ENCODE peak calls at places on chromosome 9, in four cellular contexts. C, G, E and B are unnamed samples.
A peak's percentile ranks its signal among the peaks of the same experiment; 100 is the strongest.

GRCh38 chr9:27425827-27426716 is 98.0 kb upstream of the IFNK start:
- DNase-seq in C (no peak), G (no peak), E (no peak), B (no peak)

GRCh38 chr9:109455391-109455790 is 42.7 kb downstream of the PTPN3 start:
- DNase-seq in C (no peak), G (no peak), E (no peak), B (no peak)

GRCh38 chr9:71766663-71767062 is 1.6 kb downstream of the CEMIP2 start:
- DNase-seq in C (no peak), G (no peak), E (no peak), B (no peak)

GRCh38 chr9:20512106-20512505 is 110.2 kb downstream of the MLLT3 start:
- DNase-seq in C (peak; percentile 79), G (no peak), E (no peak), B (no peak)

GRCh38 chr9:13020706-13021105 is 245.9 kb downstream of the LURAP1L start:
- DNase-seq in C (no peak), G (no peak), E (no peak), B (no peak)

GRCh38 chr9:117458066-117458465 is 43.2 kb upstream of the ASTN2 start:
- DNase-seq in C (no peak), G (no peak), E (no peak), B (no peak)

GRCh38 chr9:7862170-7862569 is 62.6 kb upstream of the DMAC1 start:
- DNase-seq in C (no peak), G (no peak), E (no peak), B (no peak)

GRCh38 chr9:385818-386398 is 171.2 kb downstream of the DOCK8 start:
- DNase-seq in C (peak; percentile 75), G (peak; percentile 80), E (no peak), B (peak; percentile 65)

GRCh38 chr9:20620658-20621552 is 1.4 kb downstream of the MLLT3 start:
- DNase-seq in C (peak; percentile 50), G (peak; percentile 38), E (peak; percentile 35), B (peak; percentile 35)

GRCh38 chr9:94758844-94759243 is 32.3 kb downstream of the AOPEP start:
- DNase-seq in C (no peak), G (no peak), E (no peak), B (no peak)

GRCh38 chr9:16728128-16728505 is 142.4 kb downstream of the BNC2 start:
- DNase-seq in C (no peak), G (no peak), E (no peak), B (no peak)

GRCh38 chr9:135079018-135079417 is 8.4 kb upstream of the OLFM1 start:
- DNase-seq in C (no peak), G (no peak), E (no peak), B (no peak)

GRCh38 chr9:36928670-36929349 is 105.3 kb downstream of the PAX5 start:
- DNase-seq in C (peak; percentile 82), G (no peak), E (no peak), B (no peak)

GRCh38 chr9:113992276-113992951 is 85.7 kb downstream of the AMBP start:
- DNase-seq in C (no peak), G (no peak), E (peak; percentile 66), B (no peak)

GRCh38 chr9:104869801-104870200 is 58.2 kb downstream of the ABCA1 start:
- DNase-seq in C (no peak), G (no peak), E (no peak), B (no peak)

GRCh38 chr9:107999011-107999410 is 509.4 kb upstream of the KLF4 start:
- DNase-seq in C (no peak), G (peak; percentile 62), E (no peak), B (peak; percentile 7)

GRCh38 chr9:115369322-115369957 is 251.5 kb upstream of the TNC start:
- DNase-seq in C (peak; percentile 89), G (no peak), E (no peak), B (no peak)

GRCh38 chr9:122164286-122164685 is 4.6 kb downstream of the MORN5 start:
- DNase-seq in C (no peak), G (no peak), E (no peak), B (no peak)

GRCh38 chr9:122159925-122160246 is 178 bp downstream of the MORN5 start:
- DNase-seq in C (no peak), G (no peak), E (no peak), B (no peak)

GRCh38 chr9:122158202-122158601 is 1.4 kb downstream of the NDUFA8 start:
- DNase-seq in C (peak; percentile 73), G (peak; percentile 24), E (no peak), B (peak; percentile 27)

GRCh38 chr9:122162415-122162814 is 2.7 kb downstream of the MORN5 start:
- DNase-seq in C (no peak), G (no peak), E (no peak), B (no peak)

GRCh38 chr9:122159026-122159924 is at the start of the genes MORN5 and NDUFA8:
- DNase-seq in C (peak; percentile 98), G (peak; percentile 98), E (peak; percentile 97), B (peak; percentile 98)
- TF ChIP-seq CTCF in C (no peak), G (no peak), E (peak; percentile 15), B (no peak)

DNA sequence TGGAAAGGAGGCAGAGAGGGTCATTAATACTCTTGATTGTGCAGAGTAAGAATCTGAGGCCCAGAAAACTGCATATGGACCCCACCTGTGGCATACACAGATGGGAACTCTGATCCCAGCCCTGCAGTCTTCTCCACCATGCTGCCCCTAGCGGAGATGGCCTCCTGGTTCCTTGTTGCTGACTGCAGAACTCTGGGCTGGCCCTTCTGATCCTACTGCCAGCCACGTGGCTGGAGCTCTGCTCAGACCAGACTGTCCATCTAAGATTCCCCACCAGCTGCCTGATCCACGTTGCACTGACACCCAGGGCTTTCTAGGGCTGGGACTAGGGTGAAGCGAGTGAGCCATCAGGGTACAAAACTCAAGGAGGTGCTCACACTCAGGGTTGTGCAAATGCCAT is 245.7 kb upstream of the NR4A3 start:
- DNase-seq in C (no peak), G (no peak), E (no peak), B (no peak)
- TF ChIP-seq CTCF in C (no peak), G (no peak), E (no peak), B (no peak)

DNA sequence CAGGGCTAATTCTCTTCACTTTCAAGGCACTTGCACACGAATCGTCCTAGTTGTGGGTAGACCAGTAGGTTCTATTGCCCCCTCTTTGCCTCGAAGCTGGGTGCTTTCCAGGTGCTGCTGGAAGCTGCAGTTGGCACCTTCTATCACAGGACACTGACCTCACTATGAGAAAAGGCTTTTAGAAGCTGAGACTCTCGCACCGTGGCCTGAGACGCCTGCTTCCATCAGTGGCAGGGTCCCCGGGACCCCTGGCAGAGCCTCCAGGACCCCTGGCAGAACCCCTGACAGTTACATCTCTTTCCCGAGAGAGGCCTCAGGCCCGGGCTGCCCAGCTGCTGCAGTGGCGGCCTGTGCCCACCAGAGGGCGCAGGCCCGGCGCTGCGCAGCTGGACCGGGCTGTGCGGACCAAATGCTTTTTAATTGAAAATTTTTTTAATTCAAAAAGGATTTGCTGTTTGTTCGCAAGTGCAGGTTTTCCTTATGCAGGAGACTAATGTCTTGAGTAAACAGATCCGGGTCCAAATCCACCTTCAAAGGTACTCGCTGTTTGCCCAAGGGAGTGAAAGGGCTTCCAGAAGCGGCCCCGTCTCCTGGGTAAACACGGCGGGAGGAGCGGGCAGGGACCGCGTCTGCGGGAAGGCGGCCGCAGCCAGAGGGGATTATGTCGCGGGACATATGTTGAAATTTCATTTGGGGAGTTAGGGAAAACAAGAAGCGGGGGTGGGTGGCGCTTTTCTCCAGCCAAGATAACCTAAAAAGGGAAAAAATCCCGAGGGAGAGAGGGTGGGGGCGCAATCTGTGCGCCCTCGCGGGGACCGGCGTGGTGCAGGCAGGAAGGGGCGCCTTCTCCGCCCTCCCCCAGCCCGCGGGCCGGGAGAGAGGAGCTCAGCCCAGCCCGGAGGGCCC is 114.5 kb upstream of the LMX1B start:
- DNase-seq in C (peak; percentile 48), G (peak; percentile 63), E (no peak), B (peak; percentile 63)
- TF ChIP-seq CTCF in C (peak; percentile 80), G (peak; percentile 99), E (peak; percentile 99), B (peak; percentile 100)

DNA sequence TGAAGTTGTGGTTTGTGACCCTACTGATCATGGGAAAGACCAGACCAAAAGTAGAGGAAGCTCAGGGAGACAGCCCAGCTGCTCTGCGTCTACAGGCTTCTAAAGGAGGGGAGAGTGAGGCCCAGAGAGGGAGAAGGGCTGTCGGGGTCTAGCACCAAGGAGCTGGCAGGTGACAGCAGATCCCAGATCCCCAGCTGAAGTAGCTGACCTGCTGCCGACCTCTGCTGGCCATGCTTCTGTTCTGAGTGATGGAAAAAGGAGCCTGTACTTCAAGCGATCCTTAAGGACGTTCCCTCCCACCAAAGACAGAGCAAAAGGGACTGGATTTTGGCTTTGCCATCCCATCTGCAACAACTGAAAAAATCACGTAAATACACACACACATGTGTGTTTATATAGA is 22.7 kb upstream of the QSOX2 start:
- DNase-seq in C (peak; percentile 16), G (peak; percentile 83), E (no peak), B (no peak)
- TF ChIP-seq CTCF in C (peak; percentile 9), G (no peak), E (no peak), B (no peak)

GRCh38 chr9:77188242-77188641 is 10.9 kb downstream of the VPS13A start:
- DNase-seq in C (no peak), G (no peak), E (no peak), B (no peak)
- TF ChIP-seq CTCF in C (no peak), G (no peak), E (no peak), B (no peak)